ENCODE peak calls at places on chromosomes 4 and X, in nine cellular contexts. One of them, this sample, is unnamed.

GRCh38 chrX:37746268-37746931 is 33.5 kb upstream of the CYBB start:
- DNase-seq in GM12892: no peak
- DNase-seq in ureter: no peak
- DNase-seq in nephron progenitor cell: no peak
- DNase-seq in hippocampal formation: no peak
- DNase-seq in astrocyte of the spinal cord: peak; percentile 6
- DNase-seq in WTC11: no peak
- DNase-seq in mesendoderm: peak; percentile 3
- DNase-seq in lower lobe of right lung: no peak
- DNase-seq in this sample: no peak

GRCh38 chrX:84219551-84219950 is 31.6 kb upstream of the RPS6KA6 start:
- DNase-seq in GM12892: no peak
- DNase-seq in ureter: no peak
- DNase-seq in nephron progenitor cell: no peak
- DNase-seq in hippocampal formation: no peak
- DNase-seq in astrocyte of the spinal cord: no peak
- DNase-seq in WTC11: no peak
- DNase-seq in mesendoderm: peak; percentile 4
- DNase-seq in lower lobe of right lung: no peak
- DNase-seq in this sample: no peak

GRCh38 chr4:92387459-92388069 is 83.8 kb downstream of the GRID2 start:
- DNase-seq in GM12892: no peak
- DNase-seq in ureter: no peak
- DNase-seq in nephron progenitor cell: peak; percentile 8
- DNase-seq in hippocampal formation: no peak
- DNase-seq in astrocyte of the spinal cord: peak; percentile 73
- DNase-seq in WTC11: no peak
- DNase-seq in mesendoderm: peak; percentile 77
- DNase-seq in lower lobe of right lung: no peak
- DNase-seq in this sample: peak; percentile 2

GRCh38 chrX:136652822-136653723 is 5.1 kb downstream of the CD40LG start:
- DNase-seq in GM12892: no peak
- DNase-seq in ureter: no peak
- DNase-seq in nephron progenitor cell: no peak
- DNase-seq in hippocampal formation: no peak
- DNase-seq in astrocyte of the spinal cord: no peak
- DNase-seq in WTC11: no peak
- DNase-seq in mesendoderm: no peak
- DNase-seq in lower lobe of right lung: no peak
- DNase-seq in this sample: no peak

GRCh38 chr4:120291541-120291940 is 224.9 kb upstream of the MAD2L1 start:
- DNase-seq in GM12892: no peak
- DNase-seq in ureter: no peak
- DNase-seq in nephron progenitor cell: no peak
- DNase-seq in hippocampal formation: no peak
- DNase-seq in astrocyte of the spinal cord: no peak
- DNase-seq in WTC11: no peak
- DNase-seq in mesendoderm: no peak
- DNase-seq in lower lobe of right lung: no peak
- DNase-seq in this sample: no peak

GRCh38 chr4:108683479-108683878 is 33.1 kb downstream of the OSTC start:
- DNase-seq in GM12892: no peak
- DNase-seq in ureter: no peak
- DNase-seq in nephron progenitor cell: no peak
- DNase-seq in hippocampal formation: no peak
- DNase-seq in astrocyte of the spinal cord: peak; percentile 52
- DNase-seq in WTC11: no peak
- DNase-seq in mesendoderm: peak; percentile 50
- DNase-seq in lower lobe of right lung: no peak
- DNase-seq in this sample: no peak

GRCh38 chrX:122188751-122189150 is 995.3 kb upstream of the GRIA3 start:
- DNase-seq in GM12892: no peak
- DNase-seq in ureter: no peak
- DNase-seq in nephron progenitor cell: no peak
- DNase-seq in hippocampal formation: no peak
- DNase-seq in astrocyte of the spinal cord: no peak
- DNase-seq in WTC11: no peak
- DNase-seq in mesendoderm: no peak
- DNase-seq in lower lobe of right lung: no peak
- DNase-seq in this sample: no peak

GRCh38 chr4:101763576-101763975 is 27.0 kb upstream of the BANK1 start:
- DNase-seq in GM12892: no peak
- DNase-seq in ureter: no peak
- DNase-seq in nephron progenitor cell: no peak
- DNase-seq in hippocampal formation: no peak
- DNase-seq in astrocyte of the spinal cord: no peak
- DNase-seq in WTC11: no peak
- DNase-seq in mesendoderm: no peak
- DNase-seq in lower lobe of right lung: no peak
- DNase-seq in this sample: no peak

GRCh38 chr4:158588285-158588684 is 66.6 kb downstream of the RXFP1 start:
- DNase-seq in GM12892: no peak
- DNase-seq in ureter: no peak
- DNase-seq in nephron progenitor cell: no peak
- DNase-seq in hippocampal formation: no peak
- DNase-seq in astrocyte of the spinal cord: no peak
- DNase-seq in WTC11: no peak
- DNase-seq in mesendoderm: no peak
- DNase-seq in lower lobe of right lung: no peak
- DNase-seq in this sample: no peak

GRCh38 chr4:119706804-119707203 is 78.2 kb upstream of the PDE5A start:
- DNase-seq in GM12892: no peak
- DNase-seq in ureter: no peak
- DNase-seq in nephron progenitor cell: no peak
- DNase-seq in hippocampal formation: no peak
- DNase-seq in astrocyte of the spinal cord: no peak
- DNase-seq in WTC11: no peak
- DNase-seq in mesendoderm: no peak
- DNase-seq in lower lobe of right lung: no peak
- DNase-seq in this sample: no peak

GRCh38 chrX:17644001-17644400 is 93.3 kb upstream of the SCML1 start:
- DNase-seq in GM12892: no peak
- DNase-seq in ureter: no peak
- DNase-seq in nephron progenitor cell: no peak
- DNase-seq in hippocampal formation: no peak
- DNase-seq in astrocyte of the spinal cord: no peak
- DNase-seq in WTC11: no peak
- DNase-seq in mesendoderm: no peak
- DNase-seq in lower lobe of right lung: no peak
- DNase-seq in this sample: no peak

GRCh38 chr4:1823545-1823932 is 30.4 kb downstream of the FGFR3 start:
- DNase-seq in GM12892: no peak
- DNase-seq in ureter: no peak
- DNase-seq in nephron progenitor cell: no peak
- DNase-seq in hippocampal formation: no peak
- DNase-seq in astrocyte of the spinal cord: no peak
- DNase-seq in WTC11: no peak
- DNase-seq in mesendoderm: no peak
- DNase-seq in lower lobe of right lung: no peak
- DNase-seq in this sample: no peak

GRCh38 chrX:44101300-44101699 is 128.1 kb upstream of the NDP start:
- DNase-seq in GM12892: no peak
- DNase-seq in ureter: no peak
- DNase-seq in nephron progenitor cell: no peak
- DNase-seq in hippocampal formation: no peak
- DNase-seq in astrocyte of the spinal cord: no peak
- DNase-seq in WTC11: no peak
- DNase-seq in mesendoderm: no peak
- DNase-seq in lower lobe of right lung: no peak
- DNase-seq in this sample: no peak

GRCh38 chr4:156295676-156296075 is 342.0 kb upstream of the CTSO start:
- DNase-seq in GM12892: no peak
- DNase-seq in ureter: no peak
- DNase-seq in nephron progenitor cell: no peak
- DNase-seq in hippocampal formation: no peak
- DNase-seq in astrocyte of the spinal cord: no peak
- DNase-seq in WTC11: no peak
- DNase-seq in mesendoderm: no peak
- DNase-seq in lower lobe of right lung: no peak
- DNase-seq in this sample: no peak

GRCh38 chr4:133474511-133474910 is 325.4 kb downstream of the PCDH10 start:
- DNase-seq in GM12892: no peak
- DNase-seq in ureter: no peak
- DNase-seq in nephron progenitor cell: no peak
- DNase-seq in hippocampal formation: no peak
- DNase-seq in astrocyte of the spinal cord: no peak
- DNase-seq in WTC11: no peak
- DNase-seq in mesendoderm: peak; percentile 65
- DNase-seq in lower lobe of right lung: no peak
- DNase-seq in this sample: no peak

GRCh38 chrX:30735839-30736238 is 82.6 kb downstream of the GK start:
- DNase-seq in GM12892: peak; percentile 6
- DNase-seq in ureter: peak; percentile 59
- DNase-seq in nephron progenitor cell: peak; percentile 71
- DNase-seq in hippocampal formation: no peak
- DNase-seq in astrocyte of the spinal cord: peak; percentile 55
- DNase-seq in WTC11: peak; percentile 64
- DNase-seq in mesendoderm: peak; percentile 64
- DNase-seq in lower lobe of right lung: peak; percentile 52
- DNase-seq in this sample: peak; percentile 16

GRCh38 chr4:136001791-136002190 is 1530.5 kb downstream of the PCDH18 start:
- DNase-seq in GM12892: no peak
- DNase-seq in ureter: no peak
- DNase-seq in nephron progenitor cell: no peak
- DNase-seq in hippocampal formation: no peak
- DNase-seq in astrocyte of the spinal cord: no peak
- DNase-seq in WTC11: no peak
- DNase-seq in mesendoderm: no peak
- DNase-seq in lower lobe of right lung: no peak
- DNase-seq in this sample: no peak

GRCh38 chr4:3489451-3489962 is 26.4 kb downstream of the DOK7 start:
- DNase-seq in GM12892: no peak
- DNase-seq in ureter: no peak
- DNase-seq in nephron progenitor cell: peak; percentile 39
- DNase-seq in hippocampal formation: no peak
- DNase-seq in astrocyte of the spinal cord: no peak
- DNase-seq in WTC11: peak; percentile 44
- DNase-seq in mesendoderm: peak; percentile 38
- DNase-seq in lower lobe of right lung: no peak
- DNase-seq in this sample: no peak

GRCh38 chr4:98909646-98910045 is 19.3 kb downstream of the EIF4E start:
- DNase-seq in GM12892: no peak
- DNase-seq in ureter: no peak
- DNase-seq in nephron progenitor cell: no peak
- DNase-seq in hippocampal formation: no peak
- DNase-seq in astrocyte of the spinal cord: no peak
- DNase-seq in WTC11: no peak
- DNase-seq in mesendoderm: no peak
- DNase-seq in lower lobe of right lung: no peak
- DNase-seq in this sample: no peak

GRCh38 chr4:165312506-165312905 is 15.0 kb upstream of the MSMO1 start:
- DNase-seq in GM12892: no peak
- DNase-seq in ureter: no peak
- DNase-seq in nephron progenitor cell: no peak
- DNase-seq in hippocampal formation: no peak
- DNase-seq in astrocyte of the spinal cord: peak; percentile 24
- DNase-seq in WTC11: no peak
- DNase-seq in mesendoderm: no peak
- DNase-seq in lower lobe of right lung: no peak
- DNase-seq in this sample: no peak

GRCh38 chr4:107490116-107490515 is 229.9 kb downstream of the PAPSS1 start:
- DNase-seq in GM12892: no peak
- DNase-seq in ureter: no peak
- DNase-seq in nephron progenitor cell: no peak
- DNase-seq in hippocampal formation: no peak
- DNase-seq in astrocyte of the spinal cord: no peak
- DNase-seq in WTC11: no peak
- DNase-seq in mesendoderm: no peak
- DNase-seq in lower lobe of right lung: no peak
- DNase-seq in this sample: no peak

GRCh38 chr4:169665039-169665732 is 44.8 kb downstream of the CLCN3 start:
- DNase-seq in GM12892: no peak
- DNase-seq in ureter: no peak
- DNase-seq in nephron progenitor cell: no peak
- DNase-seq in hippocampal formation: no peak
- DNase-seq in astrocyte of the spinal cord: no peak
- DNase-seq in WTC11: no peak
- DNase-seq in mesendoderm: no peak
- DNase-seq in lower lobe of right lung: no peak
- DNase-seq in this sample: no peak

GRCh38 chr4:5036239-5036638 is 15.0 kb upstream of the STK32B start:
- DNase-seq in GM12892: no peak
- DNase-seq in ureter: no peak
- DNase-seq in nephron progenitor cell: no peak
- DNase-seq in hippocampal formation: no peak
- DNase-seq in astrocyte of the spinal cord: peak; percentile 58
- DNase-seq in WTC11: no peak
- DNase-seq in mesendoderm: peak; percentile 37
- DNase-seq in lower lobe of right lung: no peak
- DNase-seq in this sample: no peak

GRCh38 chr4:16794816-16795445 is 103.5 kb downstream of the LDB2 start:
- DNase-seq in GM12892: no peak
- DNase-seq in ureter: peak; percentile 59
- DNase-seq in nephron progenitor cell: peak; percentile 67
- DNase-seq in hippocampal formation: peak; percentile 24
- DNase-seq in astrocyte of the spinal cord: peak; percentile 63
- DNase-seq in WTC11: peak; percentile 84
- DNase-seq in mesendoderm: peak; percentile 85
- DNase-seq in lower lobe of right lung: no peak
- DNase-seq in this sample: peak; percentile 43

GRCh38 chr4:88054909-88055308 is 47.5 kb downstream of the PKD2 start:
- DNase-seq in GM12892: no peak
- DNase-seq in ureter: no peak
- DNase-seq in nephron progenitor cell: peak; percentile 6
- DNase-seq in hippocampal formation: no peak
- DNase-seq in astrocyte of the spinal cord: peak; percentile 59
- DNase-seq in WTC11: peak; percentile 23
- DNase-seq in mesendoderm: peak; percentile 79
- DNase-seq in lower lobe of right lung: no peak
- DNase-seq in this sample: no peak

GRCh38 chrX:71578253-71579135 is at the start of gene GCNA:
- DNase-seq in GM12892: peak; percentile 18
- DNase-seq in ureter: no peak
- DNase-seq in nephron progenitor cell: no peak
- DNase-seq in hippocampal formation: no peak
- DNase-seq in astrocyte of the spinal cord: no peak
- DNase-seq in WTC11: no peak
- DNase-seq in mesendoderm: no peak
- DNase-seq in lower lobe of right lung: no peak
- DNase-seq in this sample: no peak

GRCh38 chr4:24322517-24322916 is 261.8 kb downstream of the DHX15 start:
- DNase-seq in GM12892: no peak
- DNase-seq in ureter: no peak
- DNase-seq in nephron progenitor cell: no peak
- DNase-seq in hippocampal formation: no peak
- DNase-seq in astrocyte of the spinal cord: peak; percentile 52
- DNase-seq in WTC11: no peak
- DNase-seq in mesendoderm: peak; percentile 67
- DNase-seq in lower lobe of right lung: no peak
- DNase-seq in this sample: no peak

GRCh38 chrX:20951016-20951795 is 423.0 kb upstream of the CNKSR2 start:
- DNase-seq in GM12892: no peak
- DNase-seq in ureter: no peak
- DNase-seq in nephron progenitor cell: no peak
- DNase-seq in hippocampal formation: no peak
- DNase-seq in astrocyte of the spinal cord: no peak
- DNase-seq in WTC11: no peak
- DNase-seq in mesendoderm: no peak
- DNase-seq in lower lobe of right lung: no peak
- DNase-seq in this sample: peak; percentile 1

GRCh38 chrX:71253253-71254091 is 468 bp downstream of the ZMYM3 start:
- DNase-seq in GM12892: peak; percentile 38
- DNase-seq in ureter: peak; percentile 53
- DNase-seq in nephron progenitor cell: peak; percentile 61
- DNase-seq in hippocampal formation: no peak
- DNase-seq in astrocyte of the spinal cord: peak; percentile 25
- DNase-seq in WTC11: peak; percentile 67
- DNase-seq in mesendoderm: peak; percentile 60
- DNase-seq in lower lobe of right lung: peak; percentile 47
- DNase-seq in this sample: peak; percentile 43